ENCODE peak calls at places on chromosomes 7 and 10, in nine cellular contexts. One of them, this sample, is unnamed.

GRCh38 chr10:49605177-49605938 is 4.8 kb upstream of the SLC18A3 start:
- DNase-seq in cardiac muscle cell: no peak
- DNase-seq in activated T-cell treated with anti-CD3 and anti-CD28 coated beads for 1 hour: no peak
- DNase-seq in NCI-H460: no peak
- DNase-seq in uterus: no peak
- DNase-seq in mucosa of descending colon: no peak
- DNase-seq in iris pigment epithelial cell: no peak
- DNase-seq in glutamatergic neuron: no peak
- DNase-seq in astrocyte: no peak
- DNase-seq in this sample: no peak

GRCh38 chr10:70966848-70967553 is 78.6 kb upstream of the PCBD1 start:
- DNase-seq in uterus: no peak
- DNase-seq in activated T-cell treated with anti-CD3 and anti-CD28 coated beads for 1 hour: no peak
- DNase-seq in glutamatergic neuron: no peak
- DNase-seq in NCI-H460: no peak
- DNase-seq in cardiac muscle cell: no peak
- DNase-seq in iris pigment epithelial cell: no peak
- DNase-seq in mucosa of descending colon: no peak
- DNase-seq in astrocyte: no peak
- DNase-seq in this sample: no peak

GRCh38 chr10:18650618-18651017 is 769 bp downstream of the NSUN6 start:
- DNase-seq in glutamatergic neuron: no peak
- DNase-seq in iris pigment epithelial cell: no peak
- DNase-seq in astrocyte: no peak
- DNase-seq in mucosa of descending colon: no peak
- DNase-seq in NCI-H460: no peak
- DNase-seq in cardiac muscle cell: no peak
- DNase-seq in uterus: no peak
- DNase-seq in activated T-cell treated with anti-CD3 and anti-CD28 coated beads for 1 hour: no peak
- DNase-seq in this sample: no peak

GRCh38 chr10:4131407-4132215 is 346.6 kb upstream of the KLF6 start:
- DNase-seq in glutamatergic neuron: no peak
- DNase-seq in cardiac muscle cell: no peak
- DNase-seq in uterus: no peak
- DNase-seq in mucosa of descending colon: peak; percentile 34
- DNase-seq in activated T-cell treated with anti-CD3 and anti-CD28 coated beads for 1 hour: no peak
- DNase-seq in astrocyte: peak; percentile 93
- DNase-seq in iris pigment epithelial cell: peak; percentile 94
- DNase-seq in NCI-H460: peak; percentile 9
- DNase-seq in this sample: peak; percentile 93

GRCh38 chr7:140857048-140857447 is 67.7 kb downstream of the BRAF start:
- DNase-seq in NCI-H460: no peak
- DNase-seq in iris pigment epithelial cell: peak; percentile 12
- DNase-seq in cardiac muscle cell: no peak
- DNase-seq in astrocyte: no peak
- DNase-seq in activated T-cell treated with anti-CD3 and anti-CD28 coated beads for 1 hour: no peak
- DNase-seq in mucosa of descending colon: no peak
- DNase-seq in uterus: no peak
- DNase-seq in glutamatergic neuron: no peak
- DNase-seq in this sample: peak; percentile 38

GRCh38 chr7:25854608-25855497 is 297.1 kb upstream of the NFE2L3 start:
- DNase-seq in glutamatergic neuron: peak; percentile 72
- DNase-seq in astrocyte: peak; percentile 84
- DNase-seq in uterus: peak; percentile 93
- DNase-seq in iris pigment epithelial cell: peak; percentile 96
- DNase-seq in NCI-H460: peak; percentile 99
- DNase-seq in mucosa of descending colon: peak; percentile 85
- DNase-seq in cardiac muscle cell: peak; percentile 98
- DNase-seq in activated T-cell treated with anti-CD3 and anti-CD28 coated beads for 1 hour: no peak
- DNase-seq in this sample: peak; percentile 100

GRCh38 chr7:17184805-17185689 is 113.4 kb upstream of the AHR start:
- DNase-seq in glutamatergic neuron: no peak
- DNase-seq in mucosa of descending colon: no peak
- DNase-seq in NCI-H460: no peak
- DNase-seq in cardiac muscle cell: no peak
- DNase-seq in iris pigment epithelial cell: peak; percentile 46
- DNase-seq in uterus: no peak
- DNase-seq in activated T-cell treated with anti-CD3 and anti-CD28 coated beads for 1 hour: no peak
- DNase-seq in astrocyte: peak; percentile 36
- DNase-seq in this sample: peak; percentile 48

GRCh38 chr10:29517352-29517923 is 117.3 kb downstream of the SVIL start:
- DNase-seq in astrocyte: no peak
- DNase-seq in glutamatergic neuron: peak; percentile 56
- DNase-seq in NCI-H460: peak; percentile 6
- DNase-seq in iris pigment epithelial cell: peak; percentile 62
- DNase-seq in activated T-cell treated with anti-CD3 and anti-CD28 coated beads for 1 hour: no peak
- DNase-seq in uterus: no peak
- DNase-seq in cardiac muscle cell: peak; percentile 59
- DNase-seq in mucosa of descending colon: peak; percentile 73
- DNase-seq in this sample: peak; percentile 68

GRCh38 chr10:99418910-99419624 is 11.4 kb downstream of the GOT1 start:
- DNase-seq in astrocyte: no peak
- DNase-seq in mucosa of descending colon: no peak
- DNase-seq in glutamatergic neuron: no peak
- DNase-seq in iris pigment epithelial cell: no peak
- DNase-seq in activated T-cell treated with anti-CD3 and anti-CD28 coated beads for 1 hour: no peak
- DNase-seq in uterus: no peak
- DNase-seq in cardiac muscle cell: no peak
- DNase-seq in NCI-H460: no peak
- DNase-seq in this sample: no peak

GRCh38 chr10:36023939-36024338 is 381.8 kb upstream of the FZD8 start:
- DNase-seq in mucosa of descending colon: no peak
- DNase-seq in astrocyte: peak; percentile 45
- DNase-seq in glutamatergic neuron: no peak
- DNase-seq in cardiac muscle cell: no peak
- DNase-seq in iris pigment epithelial cell: peak; percentile 55
- DNase-seq in uterus: no peak
- DNase-seq in activated T-cell treated with anti-CD3 and anti-CD28 coated beads for 1 hour: no peak
- DNase-seq in NCI-H460: peak; percentile 11
- DNase-seq in this sample: peak; percentile 65

GRCh38 chr10:30882281-30882680 is 149.4 kb downstream of the ZNF438 start:
- DNase-seq in iris pigment epithelial cell: peak; percentile 47
- DNase-seq in astrocyte: no peak
- DNase-seq in uterus: no peak
- DNase-seq in glutamatergic neuron: no peak
- DNase-seq in cardiac muscle cell: no peak
- DNase-seq in NCI-H460: no peak
- DNase-seq in activated T-cell treated with anti-CD3 and anti-CD28 coated beads for 1 hour: no peak
- DNase-seq in mucosa of descending colon: no peak
- DNase-seq in this sample: peak; percentile 42

GRCh38 chr7:139635521-139636240 is 112.2 kb downstream of the CLEC2L start:
- DNase-seq in glutamatergic neuron: no peak
- DNase-seq in cardiac muscle cell: no peak
- DNase-seq in astrocyte: no peak
- DNase-seq in NCI-H460: no peak
- DNase-seq in mucosa of descending colon: no peak
- DNase-seq in activated T-cell treated with anti-CD3 and anti-CD28 coated beads for 1 hour: peak; percentile 36
- DNase-seq in uterus: no peak
- DNase-seq in iris pigment epithelial cell: no peak
- DNase-seq in this sample: no peak

GRCh38 chr10:16754765-16755164 is 62.5 kb downstream of the RSU1 start:
- DNase-seq in uterus: no peak
- DNase-seq in NCI-H460: no peak
- DNase-seq in astrocyte: no peak
- DNase-seq in cardiac muscle cell: no peak
- DNase-seq in activated T-cell treated with anti-CD3 and anti-CD28 coated beads for 1 hour: no peak
- DNase-seq in iris pigment epithelial cell: no peak
- DNase-seq in glutamatergic neuron: no peak
- DNase-seq in mucosa of descending colon: no peak
- DNase-seq in this sample: no peak

GRCh38 chr7:3495530-3495929 is 194.5 kb downstream of the SDK1 start:
- DNase-seq in glutamatergic neuron: peak; percentile 36
- DNase-seq in astrocyte: no peak
- DNase-seq in activated T-cell treated with anti-CD3 and anti-CD28 coated beads for 1 hour: no peak
- DNase-seq in NCI-H460: no peak
- DNase-seq in cardiac muscle cell: no peak
- DNase-seq in uterus: no peak
- DNase-seq in mucosa of descending colon: no peak
- DNase-seq in iris pigment epithelial cell: no peak
- DNase-seq in this sample: peak; percentile 5

GRCh38 chr10:130013263-130013937 is 49.3 kb upstream of the EBF3 start:
- DNase-seq in iris pigment epithelial cell: no peak
- DNase-seq in uterus: no peak
- DNase-seq in cardiac muscle cell: no peak
- DNase-seq in NCI-H460: no peak
- DNase-seq in astrocyte: no peak
- DNase-seq in glutamatergic neuron: no peak
- DNase-seq in activated T-cell treated with anti-CD3 and anti-CD28 coated beads for 1 hour: no peak
- DNase-seq in mucosa of descending colon: no peak
- DNase-seq in this sample: no peak

GRCh38 chr10:48587101-48587500 is 17.8 kb downstream of the ARHGAP22 start:
- DNase-seq in astrocyte: no peak
- DNase-seq in mucosa of descending colon: no peak
- DNase-seq in activated T-cell treated with anti-CD3 and anti-CD28 coated beads for 1 hour: no peak
- DNase-seq in glutamatergic neuron: no peak
- DNase-seq in cardiac muscle cell: no peak
- DNase-seq in iris pigment epithelial cell: no peak
- DNase-seq in NCI-H460: no peak
- DNase-seq in uterus: no peak
- DNase-seq in this sample: no peak

GRCh38 chr10:108566216-108567107 is 1356.8 kb downstream of the XPNPEP1 start:
- DNase-seq in cardiac muscle cell: no peak
- DNase-seq in mucosa of descending colon: no peak
- DNase-seq in uterus: no peak
- DNase-seq in iris pigment epithelial cell: no peak
- DNase-seq in NCI-H460: no peak
- DNase-seq in glutamatergic neuron: no peak
- DNase-seq in activated T-cell treated with anti-CD3 and anti-CD28 coated beads for 1 hour: no peak
- DNase-seq in astrocyte: no peak
- DNase-seq in this sample: no peak

GRCh38 chr7:143300959-143301617 is 12.9 kb downstream of the CASP2 start:
- DNase-seq in astrocyte: peak; percentile 49
- DNase-seq in mucosa of descending colon: no peak
- DNase-seq in uterus: no peak
- DNase-seq in activated T-cell treated with anti-CD3 and anti-CD28 coated beads for 1 hour: no peak
- DNase-seq in cardiac muscle cell: no peak
- DNase-seq in glutamatergic neuron: no peak
- DNase-seq in NCI-H460: no peak
- DNase-seq in iris pigment epithelial cell: peak; percentile 83
- DNase-seq in this sample: peak; percentile 69

GRCh38 chr10:58473966-58474365 is 38.7 kb upstream of the BICC1 start:
- DNase-seq in astrocyte: peak; percentile 41
- DNase-seq in mucosa of descending colon: no peak
- DNase-seq in uterus: no peak
- DNase-seq in iris pigment epithelial cell: peak; percentile 57
- DNase-seq in activated T-cell treated with anti-CD3 and anti-CD28 coated beads for 1 hour: no peak
- DNase-seq in cardiac muscle cell: no peak
- DNase-seq in NCI-H460: no peak
- DNase-seq in glutamatergic neuron: no peak
- DNase-seq in this sample: peak; percentile 40

GRCh38 chr7:138954545-138955475 is 26.4 kb downstream of the KIAA1549 start:
- DNase-seq in cardiac muscle cell: no peak
- DNase-seq in activated T-cell treated with anti-CD3 and anti-CD28 coated beads for 1 hour: no peak
- DNase-seq in uterus: no peak
- DNase-seq in astrocyte: no peak
- DNase-seq in NCI-H460: no peak
- DNase-seq in mucosa of descending colon: no peak
- DNase-seq in iris pigment epithelial cell: no peak
- DNase-seq in glutamatergic neuron: no peak
- DNase-seq in this sample: no peak

GRCh38 chr10:101292194-101293006 is 61.6 kb upstream of the BTRC start:
- DNase-seq in glutamatergic neuron: peak; percentile 65
- DNase-seq in iris pigment epithelial cell: no peak
- DNase-seq in activated T-cell treated with anti-CD3 and anti-CD28 coated beads for 1 hour: no peak
- DNase-seq in NCI-H460: no peak
- DNase-seq in cardiac muscle cell: peak; percentile 52
- DNase-seq in mucosa of descending colon: no peak
- DNase-seq in astrocyte: no peak
- DNase-seq in uterus: no peak
- DNase-seq in this sample: peak; percentile 8

GRCh38 chr10:60733189-60733815 is 45.0 kb upstream of the CDK1 start:
- DNase-seq in glutamatergic neuron: peak; percentile 39
- DNase-seq in NCI-H460: peak; percentile 16
- DNase-seq in iris pigment epithelial cell: no peak
- DNase-seq in activated T-cell treated with anti-CD3 and anti-CD28 coated beads for 1 hour: peak; percentile 17
- DNase-seq in cardiac muscle cell: peak; percentile 55
- DNase-seq in astrocyte: no peak
- DNase-seq in uterus: no peak
- DNase-seq in mucosa of descending colon: peak; percentile 74
- DNase-seq in this sample: no peak

GRCh38 chr10:99834410-99834809 is 52.0 kb downstream of the ABCC2 start:
- DNase-seq in iris pigment epithelial cell: peak; percentile 87
- DNase-seq in cardiac muscle cell: no peak
- DNase-seq in NCI-H460: peak; percentile 78
- DNase-seq in activated T-cell treated with anti-CD3 and anti-CD28 coated beads for 1 hour: no peak
- DNase-seq in uterus: no peak
- DNase-seq in mucosa of descending colon: no peak
- DNase-seq in astrocyte: peak; percentile 56
- DNase-seq in glutamatergic neuron: no peak
- DNase-seq in this sample: peak; percentile 68

GRCh38 chr7:123747620-123748141 is 1.1 kb downstream of the WASL start:
- DNase-seq in mucosa of descending colon: peak; percentile 71
- DNase-seq in astrocyte: peak; percentile 95
- DNase-seq in iris pigment epithelial cell: peak; percentile 94
- DNase-seq in cardiac muscle cell: peak; percentile 88
- DNase-seq in glutamatergic neuron: peak; percentile 58
- DNase-seq in NCI-H460: no peak
- DNase-seq in uterus: peak; percentile 28
- DNase-seq in activated T-cell treated with anti-CD3 and anti-CD28 coated beads for 1 hour: no peak
- DNase-seq in this sample: peak; percentile 94

GRCh38 chr7:149856-150636 is 42.3 kb upstream of the FAM20C start:
- DNase-seq in glutamatergic neuron: peak; percentile 58
- DNase-seq in mucosa of descending colon: peak; percentile 49
- DNase-seq in iris pigment epithelial cell: no peak
- DNase-seq in astrocyte: no peak
- DNase-seq in uterus: peak; percentile 48
- DNase-seq in cardiac muscle cell: no peak
- DNase-seq in NCI-H460: no peak
- DNase-seq in activated T-cell treated with anti-CD3 and anti-CD28 coated beads for 1 hour: peak; percentile 9
- DNase-seq in this sample: no peak

GRCh38 chr10:8544500-8544899 is 490.0 kb downstream of the GATA3 start:
- DNase-seq in cardiac muscle cell: no peak
- DNase-seq in mucosa of descending colon: no peak
- DNase-seq in uterus: no peak
- DNase-seq in glutamatergic neuron: no peak
- DNase-seq in iris pigment epithelial cell: no peak
- DNase-seq in NCI-H460: no peak
- DNase-seq in activated T-cell treated with anti-CD3 and anti-CD28 coated beads for 1 hour: no peak
- DNase-seq in astrocyte: no peak
- DNase-seq in this sample: no peak